ENCODE peak calls at places on chromosomes 3 and 15, in eight cellular contexts. One of them, this sample, is unnamed.

GRCh38 chr15:70432924-70433500 is 330.3 kb downstream of the UACA start:
- DNase-seq in LHCN-M2: no peak
- DNase-seq in T-cell: no peak
- DNase-seq in lung: no peak
- DNase-seq in NCI-H69: no peak
- DNase-seq in SHP77: no peak
- DNase-seq in stimulated activated CD4-positive, alpha-beta T cell treated with anti-CD3 and anti-CD28 coated beads, Interleukin-12 subunit alpha, Interleukin-12 subunit beta, amount 100 ng/mL, for 24 hours: no peak
- DNase-seq in NCI-H510A: no peak
- DNase-seq in this sample: no peak

GRCh38 chr15:73329501-73330200 is 39.1 kb downstream of the HCN4 start:
- DNase-seq in NCI-H510A: no peak
- DNase-seq in stimulated activated CD4-positive, alpha-beta T cell treated with anti-CD3 and anti-CD28 coated beads, Interleukin-12 subunit alpha, Interleukin-12 subunit beta, amount 100 ng/mL, for 24 hours: no peak
- DNase-seq in SHP77: no peak
- DNase-seq in T-cell: no peak
- DNase-seq in LHCN-M2: no peak
- DNase-seq in lung: no peak
- DNase-seq in NCI-H69: no peak
- DNase-seq in this sample: no peak

GRCh38 chr15:92391640-92392039 is 2.0 kb upstream of the ST8SIA2 start:
- DNase-seq in lung: no peak
- DNase-seq in SHP77: peak; percentile 29
- DNase-seq in T-cell: no peak
- DNase-seq in LHCN-M2: peak; percentile 52
- DNase-seq in stimulated activated CD4-positive, alpha-beta T cell treated with anti-CD3 and anti-CD28 coated beads, Interleukin-12 subunit alpha, Interleukin-12 subunit beta, amount 100 ng/mL, for 24 hours: no peak
- DNase-seq in NCI-H69: peak; percentile 19
- DNase-seq in NCI-H510A: no peak
- DNase-seq in this sample: peak; percentile 28

GRCh38 chr3:116423945-116424344 is 21.3 kb downstream of the LSAMP start:
- DNase-seq in stimulated activated CD4-positive, alpha-beta T cell treated with anti-CD3 and anti-CD28 coated beads, Interleukin-12 subunit alpha, Interleukin-12 subunit beta, amount 100 ng/mL, for 24 hours: no peak
- DNase-seq in NCI-H69: peak; percentile 52
- DNase-seq in SHP77: no peak
- DNase-seq in NCI-H510A: no peak
- DNase-seq in lung: no peak
- DNase-seq in LHCN-M2: no peak
- DNase-seq in T-cell: no peak
- DNase-seq in this sample: no peak

GRCh38 chr3:134937256-134938023 is 142.4 kb downstream of the EPHB1 start:
- DNase-seq in T-cell: no peak
- DNase-seq in NCI-H510A: peak; percentile 18
- DNase-seq in SHP77: no peak
- DNase-seq in stimulated activated CD4-positive, alpha-beta T cell treated with anti-CD3 and anti-CD28 coated beads, Interleukin-12 subunit alpha, Interleukin-12 subunit beta, amount 100 ng/mL, for 24 hours: no peak
- DNase-seq in lung: no peak
- DNase-seq in NCI-H69: peak; percentile 84
- DNase-seq in LHCN-M2: no peak
- DNase-seq in this sample: no peak

GRCh38 chr3:137962251-137962650 is 47.7 kb upstream of the CLDN18 start:
- DNase-seq in NCI-H510A: no peak
- DNase-seq in lung: no peak
- DNase-seq in LHCN-M2: no peak
- DNase-seq in stimulated activated CD4-positive, alpha-beta T cell treated with anti-CD3 and anti-CD28 coated beads, Interleukin-12 subunit alpha, Interleukin-12 subunit beta, amount 100 ng/mL, for 24 hours: no peak
- DNase-seq in SHP77: no peak
- DNase-seq in T-cell: no peak
- DNase-seq in NCI-H69: no peak
- DNase-seq in this sample: no peak

GRCh38 chr3:125186261-125186770 is 26.2 kb downstream of the SLC12A8 start:
- DNase-seq in SHP77: peak; percentile 10
- DNase-seq in lung: no peak
- DNase-seq in NCI-H69: no peak
- DNase-seq in stimulated activated CD4-positive, alpha-beta T cell treated with anti-CD3 and anti-CD28 coated beads, Interleukin-12 subunit alpha, Interleukin-12 subunit beta, amount 100 ng/mL, for 24 hours: no peak
- DNase-seq in LHCN-M2: no peak
- DNase-seq in NCI-H510A: no peak
- DNase-seq in T-cell: no peak
- DNase-seq in this sample: no peak

GRCh38 chr15:95557226-95558046 is 773.1 kb upstream of the NR2F2 start:
- DNase-seq in NCI-H510A: no peak
- DNase-seq in NCI-H69: no peak
- DNase-seq in stimulated activated CD4-positive, alpha-beta T cell treated with anti-CD3 and anti-CD28 coated beads, Interleukin-12 subunit alpha, Interleukin-12 subunit beta, amount 100 ng/mL, for 24 hours: no peak
- DNase-seq in T-cell: no peak
- DNase-seq in SHP77: peak; percentile 27
- DNase-seq in LHCN-M2: peak; percentile 89
- DNase-seq in lung: no peak
- DNase-seq in this sample: peak; percentile 78

GRCh38 chr3:167820114-167820865 is 84.8 kb downstream of the SERPINI1 start:
- DNase-seq in NCI-H510A: no peak
- DNase-seq in T-cell: no peak
- DNase-seq in lung: no peak
- DNase-seq in stimulated activated CD4-positive, alpha-beta T cell treated with anti-CD3 and anti-CD28 coated beads, Interleukin-12 subunit alpha, Interleukin-12 subunit beta, amount 100 ng/mL, for 24 hours: no peak
- DNase-seq in NCI-H69: no peak
- DNase-seq in LHCN-M2: no peak
- DNase-seq in SHP77: no peak
- DNase-seq in this sample: no peak

GRCh38 chr3:193829781-193830180 is 236.8 kb downstream of the OPA1 start:
- DNase-seq in stimulated activated CD4-positive, alpha-beta T cell treated with anti-CD3 and anti-CD28 coated beads, Interleukin-12 subunit alpha, Interleukin-12 subunit beta, amount 100 ng/mL, for 24 hours: no peak
- DNase-seq in lung: peak; percentile 66
- DNase-seq in NCI-H69: peak; percentile 18
- DNase-seq in SHP77: peak; percentile 27
- DNase-seq in T-cell: no peak
- DNase-seq in LHCN-M2: peak; percentile 81
- DNase-seq in NCI-H510A: peak; percentile 38
- DNase-seq in this sample: peak; percentile 58

GRCh38 chr3:107619549-107619948 is 96.8 kb downstream of the BBX start:
- DNase-seq in stimulated activated CD4-positive, alpha-beta T cell treated with anti-CD3 and anti-CD28 coated beads, Interleukin-12 subunit alpha, Interleukin-12 subunit beta, amount 100 ng/mL, for 24 hours: no peak
- DNase-seq in LHCN-M2: peak; percentile 31
- DNase-seq in NCI-H510A: no peak
- DNase-seq in lung: no peak
- DNase-seq in SHP77: no peak
- DNase-seq in T-cell: no peak
- DNase-seq in NCI-H69: no peak
- DNase-seq in this sample: no peak

GRCh38 chr3:16331319-16331883 is 66.4 kb downstream of the OXNAD1 start:
- DNase-seq in NCI-H510A: no peak
- DNase-seq in LHCN-M2: no peak
- DNase-seq in SHP77: no peak
- DNase-seq in stimulated activated CD4-positive, alpha-beta T cell treated with anti-CD3 and anti-CD28 coated beads, Interleukin-12 subunit alpha, Interleukin-12 subunit beta, amount 100 ng/mL, for 24 hours: no peak
- DNase-seq in NCI-H69: no peak
- DNase-seq in T-cell: no peak
- DNase-seq in lung: no peak
- DNase-seq in this sample: no peak

GRCh38 chr3:108406661-108407206 is 103.7 kb downstream of the MYH15 start:
- DNase-seq in LHCN-M2: peak; percentile 74
- DNase-seq in SHP77: no peak
- DNase-seq in lung: no peak
- DNase-seq in NCI-H69: peak; percentile 85
- DNase-seq in stimulated activated CD4-positive, alpha-beta T cell treated with anti-CD3 and anti-CD28 coated beads, Interleukin-12 subunit alpha, Interleukin-12 subunit beta, amount 100 ng/mL, for 24 hours: no peak
- DNase-seq in NCI-H510A: no peak
- DNase-seq in T-cell: peak; percentile 4
- DNase-seq in this sample: no peak

GRCh38 chr3:193490580-193490979 is 64.1 kb downstream of the ATP13A4 start:
- DNase-seq in NCI-H510A: no peak
- DNase-seq in SHP77: no peak
- DNase-seq in T-cell: no peak
- DNase-seq in stimulated activated CD4-positive, alpha-beta T cell treated with anti-CD3 and anti-CD28 coated beads, Interleukin-12 subunit alpha, Interleukin-12 subunit beta, amount 100 ng/mL, for 24 hours: no peak
- DNase-seq in lung: no peak
- DNase-seq in NCI-H69: no peak
- DNase-seq in LHCN-M2: no peak
- DNase-seq in this sample: no peak

GRCh38 chr3:148866261-148866660 is 1.2 kb downstream of the CPA3 start:
- DNase-seq in SHP77: no peak
- DNase-seq in stimulated activated CD4-positive, alpha-beta T cell treated with anti-CD3 and anti-CD28 coated beads, Interleukin-12 subunit alpha, Interleukin-12 subunit beta, amount 100 ng/mL, for 24 hours: no peak
- DNase-seq in NCI-H69: no peak
- DNase-seq in NCI-H510A: no peak
- DNase-seq in T-cell: no peak
- DNase-seq in LHCN-M2: no peak
- DNase-seq in lung: no peak
- DNase-seq in this sample: no peak

GRCh38 chr15:88900309-88900981 is 5.1 kb upstream of the HAPLN3 start:
- DNase-seq in NCI-H69: no peak
- DNase-seq in stimulated activated CD4-positive, alpha-beta T cell treated with anti-CD3 and anti-CD28 coated beads, Interleukin-12 subunit alpha, Interleukin-12 subunit beta, amount 100 ng/mL, for 24 hours: no peak
- DNase-seq in T-cell: no peak
- DNase-seq in SHP77: no peak
- DNase-seq in NCI-H510A: no peak
- DNase-seq in lung: no peak
- DNase-seq in LHCN-M2: peak; percentile 69
- DNase-seq in this sample: no peak

GRCh38 chr15:96223939-96224338 is 106.6 kb upstream of the NR2F2 start:
- DNase-seq in NCI-H510A: no peak
- DNase-seq in NCI-H69: no peak
- DNase-seq in lung: no peak
- DNase-seq in LHCN-M2: no peak
- DNase-seq in stimulated activated CD4-positive, alpha-beta T cell treated with anti-CD3 and anti-CD28 coated beads, Interleukin-12 subunit alpha, Interleukin-12 subunit beta, amount 100 ng/mL, for 24 hours: no peak
- DNase-seq in T-cell: no peak
- DNase-seq in SHP77: no peak
- DNase-seq in this sample: no peak

GRCh38 chr3:58045084-58045483 is 36.9 kb downstream of the FLNB start:
- DNase-seq in NCI-H510A: no peak
- DNase-seq in LHCN-M2: no peak
- DNase-seq in NCI-H69: no peak
- DNase-seq in stimulated activated CD4-positive, alpha-beta T cell treated with anti-CD3 and anti-CD28 coated beads, Interleukin-12 subunit alpha, Interleukin-12 subunit beta, amount 100 ng/mL, for 24 hours: no peak
- DNase-seq in T-cell: no peak
- DNase-seq in SHP77: no peak
- DNase-seq in lung: no peak
- DNase-seq in this sample: no peak